ENCODE peak calls at places on chromosomes 7 and 10, in eight cellular contexts. T is activated T-cell treated with anti-CD3 and anti-CD28 coated beads, Interleukin-2, amount 50 U/mL, for 24 hours; V is fibroblast of the aortic adventitia; O is tibial nerve; U is CD8-positive, alpha-beta T cell; B is posterior cingulate gyrus; C is effector memory CD8-positive, alpha-beta T cell; I is bronchial epithelial cell. D is an unnamed sample.

GRCh38 chr10:47378606-47379444 is 5.3 kb downstream of the ZNF488 start:
- DNase-seq in B (no peak), V (no peak), U (peak), O (no peak), C (no peak), T (no peak), I (no peak), D (peak)

GRCh38 chr7:122068999-122069398 is 75.0 kb downstream of the AASS start:
- DNase-seq in T (no peak), V (no peak), B (no peak), I (no peak), C (no peak), U (no peak), O (no peak), D (no peak)

GRCh38 chr7:30870821-30871518 is 40.7 kb upstream of the AQP1 start:
- DNase-seq in U (no peak), I (no peak), O (no peak), C (no peak), V (no peak), B (no peak), T (no peak), D (no peak)

GRCh38 chr7:123769371-123769770 is 20.6 kb upstream of the WASL start:
- DNase-seq in U (no peak), T (no peak), V (peak), I (peak), C (no peak), O (no peak), B (no peak), D (no peak)

GRCh38 chr7:90850516-90850915 is 254.4 kb downstream of the CDK14 start:
- DNase-seq in C (no peak), U (no peak), V (no peak), T (no peak), I (no peak), B (no peak), O (no peak), D (no peak)

GRCh38 chr7:5528815-5529442 is 105.3 kb upstream of the TNRC18 start:
- DNase-seq in U (no peak), V (no peak), B (no peak), T (no peak), O (no peak), I (no peak), C (no peak), D (no peak)

GRCh38 chr10:28201666-28202400 is 101.0 kb downstream of the MPP7 start:
- DNase-seq in B (no peak), V (no peak), U (no peak), T (no peak), I (no peak), O (no peak), C (no peak), D (no peak)

GRCh38 chr10:48658889-48659269 is 25.8 kb upstream of the WDFY4 start:
- DNase-seq in V (no peak), I (no peak), O (no peak), C (no peak), T (no peak), U (no peak), B (no peak), D (no peak)

GRCh38 chr7:512541-513311 is 6.9 kb downstream of the PDGFA start:
- DNase-seq in T (no peak), I (no peak), B (no peak), O (no peak), C (no peak), U (no peak), V (no peak), D (no peak)

GRCh38 chr7:27303021-27303420 is 60.4 kb downstream of the EVX1 start:
- DNase-seq in C (no peak), B (no peak), T (no peak), O (peak), V (peak), U (no peak), I (peak), D (no peak)

GRCh38 chr7:17144313-17144712 is 154.1 kb upstream of the AHR start:
- DNase-seq in C (peak), B (no peak), V (peak), O (no peak), I (peak), U (peak), T (peak), D (no peak)

GRCh38 chr10:110556993-110557601 is 10.4 kb upstream of the SMC3 start:
- DNase-seq in I (peak), O (peak), U (peak), V (peak), T (peak), C (peak), B (no peak), D (no peak)

GRCh38 chr10:34789993-34790506 is 25.0 kb downstream of the PARD3 start:
- DNase-seq in I (no peak), O (no peak), T (no peak), B (no peak), C (no peak), V (peak), U (no peak), D (no peak)

GRCh38 chr10:104767282-104767681 is 126.2 kb downstream of the SORCS3 start:
- DNase-seq in T (no peak), O (no peak), C (no peak), U (no peak), V (no peak), B (no peak), I (no peak), D (no peak)

GRCh38 chr7:123674399-123675091 is 18.9 kb downstream of the LMOD2 start:
- DNase-seq in O (no peak), U (no peak), T (no peak), V (peak), C (no peak), I (peak), B (no peak), D (no peak)

GRCh38 chr7:150621376-150621775 is 10.8 kb downstream of the GIMAP6 start:
- DNase-seq in C (no peak), B (no peak), T (no peak), U (no peak), O (no peak), V (no peak), I (no peak), D (no peak)

GRCh38 chr10:132363921-132364593 is 32.1 kb downstream of the LRRC27 start:
- DNase-seq in O (no peak), C (no peak), T (no peak), I (peak), V (no peak), U (no peak), B (no peak), D (no peak)

GRCh38 chr10:4271193-4271592 is 486.2 kb upstream of the KLF6 start:
- DNase-seq in U (no peak), I (no peak), O (no peak), B (no peak), T (no peak), V (no peak), C (no peak), D (no peak)

GRCh38 chr10:102540023-102540422 is 36.3 kb downstream of the SUFU start:
- DNase-seq in O (no peak), I (peak), B (no peak), V (peak), U (no peak), T (no peak), C (no peak), D (no peak)

GRCh38 chr10:47031251-47031952 is 120.2 kb downstream of the PTPN20 start:
- DNase-seq in V (peak), O (peak), B (peak), C (no peak), T (peak), U (peak), I (peak), D (peak)

GRCh38 chr7:29588900-29589696 is 25.5 kb downstream of the PRR15 start:
- DNase-seq in B (peak), V (peak), I (peak), T (peak), U (no peak), C (no peak), O (peak), D (no peak)

GRCh38 chr10:133325761-133326463 is 10.8 kb downstream of the CALY start:
- DNase-seq in U (no peak), I (no peak), O (no peak), C (no peak), T (no peak), B (no peak), V (no peak), D (no peak)

GRCh38 chr7:68121655-68122054 is 1125.0 kb downstream of the TYW1 start:
- DNase-seq in B (no peak), O (no peak), C (no peak), T (no peak), I (no peak), U (no peak), V (no peak), D (no peak)

GRCh38 chr10:87505366-87506113 is 847 bp downstream of the MINPP1 start:
- DNase-seq in V (peak), I (peak), O (no peak), U (peak), B (no peak), T (no peak), C (peak), D (peak)

D was measured in coronary artery.